ENCODE peak calls at places on chromosomes 4 and X, in eight cellular contexts. J is effector memory CD8-positive, alpha-beta T cell; L is endodermal cell; O is activated naive CD8-positive, alpha-beta T cell treated with anti-CD3 and anti-CD28 coated beads, Interleukin-2, amount 50 U/mL, for 16 hours; Z is EH; V is ACHN; Y is left ventricle myocardium superior; S is AG10803. D is an unnamed sample.

GRCh38 chr4:183722738-183723560 is 63.9 kb downstream of the TRAPPC11 start:
- DNase-seq in J (peak), L (peak), O (no peak), Z (peak), V (peak), Y (peak), S (peak), D (peak)

GRCh38 chr4:6055030-6055429 is 36.8 kb upstream of the C4orf50 start:
- DNase-seq in J (no peak), L (no peak), O (no peak), Z (no peak), V (no peak), Y (no peak), S (no peak), D (no peak)

GRCh38 chr4:2761035-2761923 is 5.1 kb upstream of the TNIP2 start:
- DNase-seq in J (no peak), L (peak), O (no peak), Z (no peak), V (no peak), Y (no peak), S (no peak), D (no peak)

GRCh38 chr4:123163501-123163900 is 233.1 kb upstream of the SPRY1 start:
- DNase-seq in J (no peak), L (no peak), O (no peak), Z (peak), V (no peak), Y (no peak), S (no peak), D (no peak)

GRCh38 chrX:3638280-3638873 is 75.1 kb downstream of the PRKX start:
- DNase-seq in J (peak), L (peak), O (no peak), Z (peak), V (peak), Y (no peak), S (peak), D (peak)

GRCh38 chr4:144599621-144600020 is 46.3 kb upstream of the HHIP start:
- DNase-seq in J (no peak), L (no peak), O (no peak), Z (no peak), V (no peak), Y (no peak), S (no peak), D (no peak)

GRCh38 chr4:40316782-40317635 is 18.1 kb upstream of the CHRNA9 start:
- DNase-seq in J (peak), L (peak), O (no peak), Z (peak), V (peak), Y (no peak), S (peak), D (peak)

GRCh38 chr4:6516762-6517161 is 44.3 kb upstream of the PPP2R2C start:
- DNase-seq in J (no peak), L (no peak), O (no peak), Z (peak), V (no peak), Y (peak), S (no peak), D (no peak)

GRCh38 chr4:150176559-150176958 is 98.3 kb downstream of the DCLK2 start:
- DNase-seq in J (no peak), L (no peak), O (no peak), Z (peak), V (no peak), Y (peak), S (peak), D (no peak)

GRCh38 chr4:31422006-31422405 is 701.8 kb downstream of the PCDH7 start:
- DNase-seq in J (no peak), L (no peak), O (no peak), Z (no peak), V (no peak), Y (no peak), S (no peak), D (no peak)

GRCh38 chr4:114180481-114180880 is 201.0 kb upstream of the ARSJ start:
- DNase-seq in J (no peak), L (peak), O (peak), Z (peak), V (peak), Y (peak), S (peak), D (peak)

GRCh38 chr4:125849869-125850268 is 535.1 kb downstream of the FAT4 start:
- DNase-seq in J (no peak), L (no peak), O (no peak), Z (peak), V (no peak), Y (no peak), S (peak), D (no peak)

GRCh38 chrX:20265221-20265725 is 1.4 kb downstream of the RPS6KA3 start:
- DNase-seq in J (peak), L (peak), O (no peak), Z (peak), V (peak), Y (peak), S (peak), D (peak)

GRCh38 chrX:134725103-134725690 is 66.9 kb upstream of the PLAC1 start:
- DNase-seq in J (no peak), L (no peak), O (no peak), Z (no peak), V (no peak), Y (no peak), S (no peak), D (no peak)

GRCh38 chr4:476501-476900 is 22.5 kb downstream of the ZNF721 start:
- DNase-seq in J (no peak), L (no peak), O (no peak), Z (peak), V (peak), Y (no peak), S (peak), D (no peak)

GRCh38 chr4:164926301-164926700 is 49.3 kb downstream of the APELA start:
- DNase-seq in J (no peak), L (no peak), O (no peak), Z (peak), V (no peak), Y (no peak), S (peak), D (no peak)

GRCh38 chr4:24262084-24262483 is 322.3 kb downstream of the DHX15 start:
- DNase-seq in J (no peak), L (peak), O (no peak), Z (no peak), V (no peak), Y (no peak), S (no peak), D (no peak)

GRCh38 chr4:96186593-96186992 is 346.7 kb downstream of the PDHA2 start:
- DNase-seq in J (no peak), L (no peak), O (no peak), Z (no peak), V (no peak), Y (no peak), S (no peak), D (no peak)

D was measured in CD4-positive, CD25-positive, alpha-beta regulatory T cell.